ENCODE peak calls at places on chromosome 11, in eight cellular contexts. O is NCI-H345, A is iris pigment epithelial cell, P is fibroblast of mammary gland, I is mucosa of descending colon, X is glutamatergic neuron, E is AG04450, H is NCI-H2029 treated with DMSO at 0.1 percent for 48 hours. C is an unnamed sample.

GRCh38 chr11:130312046-130312445 is 2.7 kb downstream of the ZBTB44 start:
- DNase-seq in O (no peak), A (no peak), P (no peak), I (no peak), X (no peak), E (no peak), H (no peak), C (no peak)

GRCh38 chr11:13117344-13117743 is 108.2 kb downstream of the RASSF10 start:
- DNase-seq in O (no peak), A (no peak), P (no peak), I (no peak), X (no peak), E (no peak), H (no peak), C (no peak)

GRCh38 chr11:1303196-1303821 is 6.1 kb downstream of the TOLLIP start:
- DNase-seq in O (no peak), A (peak), P (no peak), I (peak), X (peak), E (no peak), H (no peak), C (no peak)

GRCh38 chr11:45097721-45098493 is 48.5 kb upstream of the PRDM11 start:
- DNase-seq in O (no peak), A (peak), P (peak), I (peak), X (no peak), E (no peak), H (no peak), C (peak)

GRCh38 chr11:105357764-105358163 is 218.2 kb upstream of the CARD18 start:
- DNase-seq in O (no peak), A (peak), P (no peak), I (no peak), X (no peak), E (peak), H (no peak), C (no peak)

GRCh38 chr11:100827934-100828661 is 141.0 kb downstream of the ARHGAP42 start:
- DNase-seq in O (peak), A (peak), P (peak), I (no peak), X (no peak), E (peak), H (no peak), C (peak)

GRCh38 chr11:68036717-68037239 is 2.0 kb upstream of the TCIRG1 start:
- DNase-seq in O (no peak), A (no peak), P (no peak), I (peak), X (peak), E (no peak), H (no peak), C (no peak)

GRCh38 chr11:65496304-65497140 is 2.3 kb upstream of the MALAT1 start:
- DNase-seq in O (no peak), A (peak), P (peak), I (peak), X (no peak), E (no peak), H (no peak), C (peak)

GRCh38 chr11:86632499-86633269 is 39.7 kb downstream of the ME3 start:
- DNase-seq in O (peak), A (peak), P (peak), I (peak), X (no peak), E (peak), H (no peak), C (peak)

GRCh38 chr11:57248780-57249383 is 11.8 kb upstream of the APLNR start:
- DNase-seq in O (peak), A (peak), P (peak), I (peak), X (peak), E (peak), H (no peak), C (peak)

GRCh38 chr11:126122863-126123262 is 60.2 kb upstream of the CDON start:
- DNase-seq in O (no peak), A (no peak), P (peak), I (no peak), X (no peak), E (no peak), H (no peak), C (no peak)

GRCh38 chr11:61955031-61955415 is 4.9 kb downstream of the BEST1 start:
- DNase-seq in O (no peak), A (peak), P (peak), I (peak), X (peak), E (no peak), H (no peak), C (peak)

GRCh38 chr11:86193297-86194095 is 51.1 kb upstream of the EED start:
- DNase-seq in O (peak), A (peak), P (peak), I (peak), X (peak), E (peak), H (peak), C (peak)

GRCh38 chr11:33443684-33444083 is 186.5 kb downstream of the HIPK3 start:
- DNase-seq in O (no peak), A (no peak), P (no peak), I (no peak), X (no peak), E (no peak), H (no peak), C (no peak)

GRCh38 chr11:134939905-134940304 is 527.9 kb upstream of the B3GAT1 start:
- DNase-seq in O (peak), A (no peak), P (no peak), I (no peak), X (peak), E (no peak), H (no peak), C (no peak)

GRCh38 chr11:61911124-61911700 is 6.2 kb downstream of the RAB3IL1 start:
- DNase-seq in O (no peak), A (no peak), P (no peak), I (no peak), X (no peak), E (no peak), H (no peak), C (no peak)

GRCh38 chr11:269146-269890 is 8.9 kb upstream of the NLRP6 start:
- DNase-seq in O (no peak), A (peak), P (peak), I (no peak), X (no peak), E (no peak), H (no peak), C (peak)

GRCh38 chr11:104623518-104623917 is 274.7 kb downstream of the CASP12 start:
- DNase-seq in O (no peak), A (peak), P (peak), I (no peak), X (no peak), E (no peak), H (no peak), C (peak)

GRCh38 chr11:17396598-17397310 is 8.3 kb upstream of the KCNJ11 start:
- DNase-seq in O (no peak), A (no peak), P (no peak), I (no peak), X (no peak), E (no peak), H (no peak), C (no peak)

GRCh38 chr11:57417056-57417455 is 9.9 kb downstream of the SLC43A3 start:
- DNase-seq in O (no peak), A (peak), P (peak), I (no peak), X (no peak), E (no peak), H (no peak), C (no peak)

GRCh38 chr11:13462311-13462927 is 603 bp downstream of the BTBD10 start:
- DNase-seq in O (peak), A (peak), P (peak), I (peak), X (peak), E (no peak), H (peak), C (peak)

GRCh38 chr11:65504671-65505433 is 6.0 kb downstream of the MALAT1 start:
- DNase-seq in O (no peak), A (peak), P (peak), I (peak), X (no peak), E (no peak), H (no peak), C (peak)

GRCh38 chr11:70871881-70872280 is 380.5 kb downstream of the SHANK2 start:
- DNase-seq in O (peak), A (no peak), P (peak), I (no peak), X (no peak), E (no peak), H (peak), C (no peak)

GRCh38 chr11:62501432-62501891 is 45.1 kb downstream of the AHNAK start:
- DNase-seq in O (peak), A (no peak), P (no peak), I (peak), X (peak), E (no peak), H (peak), C (no peak)

GRCh38 chr11:5226732-5227327 is at the start of gene HBB:
- DNase-seq in O (no peak), A (no peak), P (no peak), I (no peak), X (no peak), E (no peak), H (no peak), C (no peak)

GRCh38 chr11:9758676-9759518 is 95.0 kb downstream of the SWAP70 start:
- DNase-seq in O (peak), A (peak), P (peak), I (peak), X (peak), E (no peak), H (no peak), C (peak)

GRCh38 chr11:72578541-72578940 is 95.7 kb downstream of the PDE2A start:
- DNase-seq in O (no peak), A (no peak), P (no peak), I (no peak), X (no peak), E (no peak), H (no peak), C (no peak)

GRCh38 chr11:41121600-41121999 is 337.9 kb downstream of the LRRC4C start:
- DNase-seq in O (no peak), A (no peak), P (no peak), I (no peak), X (no peak), E (no peak), H (no peak), C (no peak)

GRCh38 chr11:64607381-64608259 is 16.6 kb downstream of the SLC22A12 start:
- DNase-seq in O (no peak), A (peak), P (peak), I (no peak), X (no peak), E (no peak), H (no peak), C (no peak)

GRCh38 chr11:12019337-12019736 is 10.9 kb upstream of the DKK3 start:
- DNase-seq in O (no peak), A (peak), P (no peak), I (no peak), X (no peak), E (no peak), H (no peak), C (no peak)

GRCh38 chr11:83558281-83558680 is 272.1 kb upstream of the CCDC90B start:
- DNase-seq in O (no peak), A (no peak), P (no peak), I (no peak), X (no peak), E (no peak), H (no peak), C (no peak)

GRCh38 chr11:129652828-129653227 is 162.8 kb upstream of the TMEM45B start:
- DNase-seq in O (peak), A (peak), P (peak), I (no peak), X (no peak), E (peak), H (peak), C (peak)

GRCh38 chr11:131652231-131652630 is 281.8 kb downstream of the NTM start:
- DNase-seq in O (no peak), A (no peak), P (no peak), I (no peak), X (no peak), E (no peak), H (peak), C (no peak)

GRCh38 chr11:99814021-99814420 is 793.3 kb downstream of the CNTN5 start:
- DNase-seq in O (no peak), A (peak), P (no peak), I (no peak), X (no peak), E (no peak), H (no peak), C (peak)

GRCh38 chr11:15779518-15779917 is 576.8 kb downstream of the SOX6 start:
- DNase-seq in O (no peak), A (no peak), P (no peak), I (no peak), X (no peak), E (no peak), H (no peak), C (no peak)

GRCh38 chr11:111718436-111719325 is 47.5 kb downstream of the PPP2R1B start:
- DNase-seq in O (no peak), A (peak), P (peak), I (no peak), X (no peak), E (no peak), H (no peak), C (peak)

C was measured in LHCN-M2.